ENCODE peak calls at places on chromosomes 7 and 10, in ten cellular contexts. V is Caki2; K is Daoy; W is NCI-H2171 treated with DMSO at 0.1 percent for 48 hours; Z is stimulated activated naive B cell treated with anti-CD40 and anti-IgM and Interleukin-4, amounts not matched to agents 10 μg/mL and 1 μg/mL and 100 μg/mL, for 72 hours; M is OCI-LY7; F is substantia nigra; S is body of pancreas; C is non-pigmented ciliary epithelial cell; J is cardiac fibroblast. L is an unnamed sample.

GRCh38 chr7:132760241-132760616 is 184.0 kb upstream of the PLXNA4 start:
- DNase-seq in V (no peak), K (no peak), W (no peak), Z (no peak), M (no peak), F (no peak), S (no peak), C (no peak), J (no peak), L (no peak)

GRCh38 chr10:132987671-132988571 is 45.6 kb upstream of the CFAP46 start:
- DNase-seq in V (peak), K (peak), W (peak), Z (no peak), M (no peak), F (no peak), S (no peak), C (peak), J (peak), L (no peak)

GRCh38 chr7:75629042-75629441 is 109.7 kb downstream of the HIP1 start:
- DNase-seq in V (no peak), K (no peak), W (no peak), Z (no peak), M (no peak), F (no peak), S (no peak), C (no peak), J (no peak), L (no peak)

GRCh38 chr10:77941790-77942189 is 15.2 kb upstream of the DLG5 start:
- DNase-seq in V (no peak), K (no peak), W (no peak), Z (no peak), M (no peak), F (no peak), S (no peak), C (no peak), J (no peak), L (no peak)

GRCh38 chr7:151851160-151851751 is 25.7 kb downstream of the PRKAG2 start:
- DNase-seq in V (no peak), K (peak), W (no peak), Z (peak), M (no peak), F (no peak), S (peak), C (no peak), J (no peak), L (no peak)

GRCh38 chr10:88755753-88756152 is 4.1 kb upstream of the LIPN start:
- DNase-seq in V (no peak), K (no peak), W (no peak), Z (peak), M (no peak), F (no peak), S (no peak), C (no peak), J (no peak), L (no peak)

GRCh38 chr7:142357953-142358520 is 100.2 kb upstream of the PRSS58 start:
- DNase-seq in V (peak), K (peak), W (peak), Z (no peak), M (peak), F (no peak), S (no peak), C (peak), J (peak), L (peak)

GRCh38 chr7:64775289-64775688 is 18.9 kb upstream of the ZNF138 start:
- DNase-seq in V (no peak), K (peak), W (no peak), Z (no peak), M (no peak), F (no peak), S (no peak), C (no peak), J (no peak), L (no peak)

GRCh38 chr10:104688251-104688650 is 47.2 kb downstream of the SORCS3 start:
- DNase-seq in V (no peak), K (no peak), W (no peak), Z (no peak), M (no peak), F (peak), S (no peak), C (no peak), J (no peak), L (no peak)

GRCh38 chr7:149824748-149825566 is 13.2 kb upstream of the ZNF862 start:
- DNase-seq in V (no peak), K (no peak), W (no peak), Z (no peak), M (no peak), F (no peak), S (no peak), C (no peak), J (no peak), L (no peak)

GRCh38 chr10:113844091-113844490 is 9.8 kb downstream of the DCLRE1A start:
- DNase-seq in V (no peak), K (no peak), W (no peak), Z (no peak), M (no peak), F (no peak), S (no peak), C (no peak), J (no peak), L (no peak)

GRCh38 chr10:101575580-101576228 is 12.4 kb downstream of the POLL start:
- DNase-seq in V (no peak), K (no peak), W (no peak), Z (no peak), M (no peak), F (no peak), S (peak), C (no peak), J (no peak), L (no peak)

GRCh38 chr7:74612015-74612829 is 45.3 kb upstream of the GTF2I start:
- DNase-seq in V (peak), K (peak), W (peak), Z (no peak), M (no peak), F (peak), S (peak), C (no peak), J (peak), L (peak)

GRCh38 chr7:152859781-152860191 is 100.2 kb downstream of the ACTR3B start:
- DNase-seq in V (no peak), K (peak), W (no peak), Z (no peak), M (peak), F (no peak), S (no peak), C (no peak), J (no peak), L (no peak)

GRCh38 chr10:47264797-47265281 is 35.2 kb upstream of the GDF10 start:
- DNase-seq in V (no peak), K (no peak), W (no peak), Z (no peak), M (no peak), F (no peak), S (no peak), C (no peak), J (no peak), L (no peak)

GRCh38 chr10:14412624-14413023 is 81.9 kb upstream of the FRMD4A start:
- DNase-seq in V (no peak), K (no peak), W (no peak), Z (no peak), M (no peak), F (no peak), S (no peak), C (no peak), J (no peak), L (no peak)

GRCh38 chr7:132065193-132065972 is 509.0 kb upstream of the PODXL start:
- DNase-seq in V (peak), K (peak), W (no peak), Z (no peak), M (no peak), F (no peak), S (no peak), C (peak), J (peak), L (no peak)

GRCh38 chr7:98300595-98301372 is 19.3 kb downstream of the BRI3 start:
- DNase-seq in V (no peak), K (no peak), W (no peak), Z (no peak), M (no peak), F (no peak), S (no peak), C (no peak), J (no peak), L (no peak)

GRCh38 chr10:123147635-123148413 is at the start of gene HMX2:
- DNase-seq in V (no peak), K (peak), W (peak), Z (no peak), M (peak), F (no peak), S (no peak), C (no peak), J (no peak), L (peak)

GRCh38 chr7:29565186-29565540 is 1.5 kb downstream of the PRR15 start:
- DNase-seq in V (no peak), K (no peak), W (no peak), Z (no peak), M (no peak), F (no peak), S (no peak), C (no peak), J (no peak), L (no peak)

GRCh38 chr10:93775330-93775729 is 17.6 kb downstream of the LGI1 start:
- DNase-seq in V (no peak), K (no peak), W (no peak), Z (no peak), M (no peak), F (no peak), S (no peak), C (no peak), J (no peak), L (no peak)

GRCh38 chr7:51878869-51879268 is 562.3 kb upstream of the COBL start:
- DNase-seq in V (no peak), K (no peak), W (no peak), Z (no peak), M (no peak), F (no peak), S (no peak), C (no peak), J (no peak), L (no peak)

GRCh38 chr10:91883549-91884542 is 25.4 kb downstream of the FGFBP3 start:
- DNase-seq in V (no peak), K (peak), W (no peak), Z (no peak), M (no peak), F (no peak), S (peak), C (peak), J (peak), L (no peak)

GRCh38 chr10:60254776-60255175 is 134.9 kb downstream of the ANK3 start:
- DNase-seq in V (no peak), K (no peak), W (no peak), Z (no peak), M (no peak), F (no peak), S (no peak), C (no peak), J (no peak), L (no peak)

GRCh38 chr7:105198223-105198622 is 184.2 kb downstream of the KMT2E start:
- DNase-seq in V (no peak), K (peak), W (no peak), Z (no peak), M (no peak), F (no peak), S (no peak), C (peak), J (peak), L (no peak)

GRCh38 chr7:131007439-131008330 is 273.7 kb upstream of the KLF14 start:
- DNase-seq in V (peak), K (peak), W (peak), Z (no peak), M (peak), F (no peak), S (peak), C (no peak), J (peak), L (peak)

GRCh38 chr10:69800109-69800508 is 1.6 kb upstream of the COL13A1 start:
- DNase-seq in V (peak), K (peak), W (no peak), Z (no peak), M (peak), F (no peak), S (peak), C (no peak), J (peak), L (no peak)

GRCh38 chr7:37893359-37893758 is 23.3 kb downstream of the SFRP4 start:
- DNase-seq in V (peak), K (no peak), W (no peak), Z (no peak), M (no peak), F (no peak), S (no peak), C (no peak), J (no peak), L (no peak)

GRCh38 chr7:405489-406211 is 114.0 kb downstream of the PDGFA start:
- DNase-seq in V (no peak), K (no peak), W (peak), Z (no peak), M (no peak), F (no peak), S (peak), C (no peak), J (no peak), L (no peak)

GRCh38 chr7:141550694-141551079 is 523 bp upstream of the AGK start:
- DNase-seq in V (no peak), K (no peak), W (no peak), Z (no peak), M (no peak), F (no peak), S (peak), C (no peak), J (peak), L (no peak)

GRCh38 chr7:107236857-107237256 is 68.1 kb downstream of the HBP1 start:
- DNase-seq in V (no peak), K (no peak), W (no peak), Z (no peak), M (no peak), F (no peak), S (no peak), C (no peak), J (no peak), L (no peak)

GRCh38 chr7:41698114-41698513 is 4.8 kb downstream of the INHBA start:
- DNase-seq in V (no peak), K (no peak), W (no peak), Z (no peak), M (no peak), F (no peak), S (no peak), C (no peak), J (no peak), L (no peak)

GRCh38 chr10:125824736-125825135 is 1.4 kb downstream of the BCCIP start:
- DNase-seq in V (peak), K (peak), W (no peak), Z (no peak), M (no peak), F (no peak), S (no peak), C (peak), J (no peak), L (no peak)

GRCh38 chr10:21399392-21400015 is 126.0 kb downstream of the SKIDA1 start:
- DNase-seq in V (peak), K (peak), W (no peak), Z (no peak), M (no peak), F (no peak), S (no peak), C (peak), J (peak), L (no peak)

GRCh38 chr7:13851756-13852155 is 137.7 kb downstream of the ETV1 start:
- DNase-seq in V (no peak), K (no peak), W (peak), Z (no peak), M (no peak), F (no peak), S (no peak), C (peak), J (peak), L (no peak)

GRCh38 chr10:12349628-12350166 is 350 bp downstream of the CAMK1D start:
- DNase-seq in V (no peak), K (no peak), W (no peak), Z (no peak), M (no peak), F (no peak), S (no peak), C (no peak), J (no peak), L (no peak)

L was measured in NCI-H1105 treated with DMSO at 0.1 percent for 48 hours.